ENCODE peak calls at places on chromosomes 11 and 22, in seven cellular contexts. J is breast epithelium, G is lower leg skin, H is body of pancreas, C is prostate gland, P is heart left ventricle, W is HCT116. Y is an unnamed sample.
A peak's percentile ranks its signal among the peaks of the same experiment; 100 is the strongest.

GRCh38 chr11:34234086-34234740 is 123.6 kb downstream of the ABTB2 start:
- DNase-seq in J (no peak), G (no peak), H (peak; percentile 50), C (peak; percentile 16), P (no peak), W (peak; percentile 64), Y (peak; percentile 61)

GRCh38 chr11:74460481-74461154 is 6.7 kb downstream of the KCNE3 start:
- DNase-seq in J (no peak), G (no peak), H (no peak), C (no peak), P (no peak), W (no peak), Y (peak; percentile 81)

GRCh38 chr22:23898006-23898974 is 4.1 kb downstream of the MIF start:
- DNase-seq in J (no peak), G (no peak), H (no peak), C (no peak), P (no peak), W (no peak), Y (peak; percentile 77)

GRCh38 chr11:5289696-5290095 is 12.1 kb downstream of the OR51B4 start:
- DNase-seq in J (no peak), G (no peak), H (no peak), C (no peak), P (no peak), W (no peak), Y (no peak)

GRCh38 chr11:12164061-12165014 is 53.9 kb downstream of the MICAL2 start:
- DNase-seq in J (no peak), G (peak; percentile 63), H (no peak), C (peak; percentile 83), P (no peak), W (peak; percentile 93), Y (no peak)

GRCh38 chr22:38069372-38070249 is 12.4 kb downstream of the PICK1 start:
- DNase-seq in J (no peak), G (no peak), H (no peak), C (peak; percentile 77), P (peak; percentile 93), W (no peak), Y (peak; percentile 17)

GRCh38 chr11:3092603-3093141 is 35.4 kb upstream of the CARS1 start:
- DNase-seq in J (no peak), G (peak; percentile 84), H (no peak), C (no peak), P (no peak), W (no peak), Y (no peak)

GRCh38 chr11:34274712-34275398 is 83.0 kb downstream of the ABTB2 start:
- DNase-seq in J (peak; percentile 97), G (peak; percentile 97), H (peak; percentile 90), C (peak; percentile 98), P (peak; percentile 88), W (peak; percentile 92), Y (no peak)

GRCh38 chr11:76783901-76784813 is 1.0 kb downstream of the TSKU start:
- DNase-seq in J (peak; percentile 63), G (peak; percentile 92), H (peak; percentile 69), C (peak; percentile 50), P (peak; percentile 79), W (peak; percentile 55), Y (peak; percentile 80)

GRCh38 chr11:45106006-45106405 is 40.4 kb upstream of the PRDM11 start:
- DNase-seq in J (no peak), G (peak; percentile 75), H (no peak), C (no peak), P (no peak), W (no peak), Y (no peak)

GRCh38 chr11:118398797-118399564 is 2.4 kb upstream of the ATP5MG start:
- DNase-seq in J (no peak), G (no peak), H (no peak), C (no peak), P (no peak), W (no peak), Y (peak; percentile 23)

GRCh38 chr11:132062031-132062430 is 691.6 kb downstream of the NTM start:
- DNase-seq in J (no peak), G (no peak), H (no peak), C (no peak), P (no peak), W (no peak), Y (no peak)

GRCh38 chr11:112728288-112728687 is 232.9 kb upstream of the NCAM1 start:
- DNase-seq in J (no peak), G (no peak), H (no peak), C (no peak), P (no peak), W (no peak), Y (no peak)

GRCh38 chr11:32829680-32830412 is at the start of gene PRRG4:
- DNase-seq in J (peak; percentile 82), G (peak; percentile 93), H (peak; percentile 75), C (peak; percentile 74), P (peak; percentile 52), W (no peak), Y (peak; percentile 73)

GRCh38 chr11:112770487-112770886 is 190.7 kb upstream of the NCAM1 start:
- DNase-seq in J (no peak), G (no peak), H (peak; percentile 38), C (no peak), P (peak; percentile 47), W (no peak), Y (no peak)

GRCh38 chr11:117456027-117456720 is 128.5 kb downstream of the CEP164 start:
- DNase-seq in J (no peak), G (no peak), H (no peak), C (no peak), P (no peak), W (no peak), Y (no peak)

GRCh38 chr11:58832246-58832645 is 12.3 kb downstream of the GLYATL2 start:
- DNase-seq in J (no peak), G (no peak), H (no peak), C (no peak), P (no peak), W (no peak), Y (no peak)

GRCh38 chr11:96863520-96863919 is 473.7 kb downstream of the JRKL start:
- DNase-seq in J (no peak), G (no peak), H (no peak), C (no peak), P (peak; percentile 95), W (no peak), Y (no peak)

GRCh38 chr22:27472975-27473374 is 328.6 kb downstream of the MN1 start:
- DNase-seq in J (no peak), G (no peak), H (no peak), C (no peak), P (no peak), W (no peak), Y (no peak)

GRCh38 chr22:38205261-38206128 is 3.7 kb downstream of the MAFF start:
- DNase-seq in J (peak; percentile 64), G (peak; percentile 95), H (peak; percentile 57), C (no peak), P (peak; percentile 87), W (no peak), Y (no peak)

GRCh38 chr22:26995222-26995621 is 337.8 kb downstream of the MIAT start:
- DNase-seq in J (no peak), G (no peak), H (peak; percentile 81), C (no peak), P (no peak), W (no peak), Y (no peak)

GRCh38 chr11:72760543-72761400 is 8.6 kb upstream of the ARAP1 start:
- DNase-seq in J (no peak), G (no peak), H (no peak), C (no peak), P (no peak), W (no peak), Y (no peak)

DNA sequence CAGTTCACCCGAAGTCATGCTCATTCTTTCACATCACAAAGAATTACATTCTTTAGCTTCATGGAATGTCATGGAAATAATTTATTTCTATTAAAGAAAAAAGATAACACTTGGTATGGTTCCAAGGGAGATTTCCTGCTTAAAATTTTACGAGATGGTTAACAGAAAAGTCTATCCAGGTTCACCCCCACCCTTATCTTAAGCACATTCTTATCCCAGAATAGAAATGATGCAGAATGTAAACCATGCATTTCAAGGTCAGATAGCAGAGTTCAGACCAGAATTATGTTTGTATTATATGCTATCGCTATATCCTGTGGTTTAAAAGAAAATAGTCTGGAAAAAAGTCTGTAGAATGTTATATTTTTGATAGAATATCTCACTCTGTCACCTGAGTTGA is 58.7 kb downstream of the GAS2 start:
- DNase-seq in J (no peak), G (no peak), H (no peak), C (no peak), P (no peak), W (no peak), Y (no peak)
- TF ChIP-seq POLR2A in J (no peak), G (no peak), H (no peak), C (no peak), P (no peak), W (no peak), Y (no peak)

DNA sequence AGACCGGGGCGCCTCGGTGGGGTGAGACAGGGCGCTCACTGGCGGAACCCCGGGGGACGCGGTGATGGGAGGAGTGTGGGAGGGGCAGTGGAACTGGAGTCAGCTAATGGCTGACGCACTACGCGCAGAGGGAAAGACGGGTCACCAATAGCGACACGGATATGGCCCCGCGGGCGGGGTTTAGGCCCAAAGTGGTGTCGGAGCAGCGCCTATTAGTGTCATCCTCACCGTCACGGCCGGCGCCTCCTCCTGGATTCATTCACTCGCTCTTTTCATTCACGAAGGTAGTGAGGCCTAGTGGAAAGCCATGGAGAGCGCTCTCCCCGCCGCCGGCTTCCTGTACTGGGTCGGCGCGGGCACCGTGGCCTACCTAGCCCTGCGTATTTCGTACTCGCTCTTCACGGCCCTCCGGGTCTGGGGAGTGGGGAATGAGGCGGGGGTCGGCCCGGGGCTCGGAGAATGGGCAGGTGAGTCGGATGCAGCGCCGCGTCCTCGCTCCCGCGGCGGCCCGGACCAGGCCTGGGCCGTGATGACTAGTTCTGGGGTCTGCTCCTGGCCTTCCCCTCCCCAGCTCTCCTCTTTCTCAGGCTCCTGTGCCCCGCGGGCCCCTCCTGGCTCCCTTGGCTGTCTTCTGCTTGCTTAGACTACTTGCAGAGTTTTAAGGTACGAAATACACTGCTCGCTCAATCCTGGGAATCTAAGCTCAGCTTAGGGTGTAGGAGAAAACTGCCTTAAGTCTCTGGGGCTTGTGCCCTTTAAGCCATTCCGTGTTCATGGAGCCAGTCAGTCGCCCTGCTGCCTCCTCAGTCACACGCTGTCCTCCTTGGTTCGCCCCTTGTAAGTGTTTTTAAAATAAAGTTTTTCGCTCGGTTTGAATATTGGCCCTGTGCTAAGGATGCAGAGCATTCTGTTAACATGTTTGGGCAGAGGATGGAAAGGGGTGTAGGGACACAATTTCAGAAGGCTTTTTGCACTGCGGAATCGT is at the start of gene HSD17B12:
- DNase-seq in J (peak; percentile 99), G (peak; percentile 100), H (peak; percentile 97), C (peak; percentile 99), P (peak; percentile 100), W (peak; percentile 97), Y (peak; percentile 97)
- TF ChIP-seq POLR2A in J (peak; percentile 47), G (peak; percentile 25), H (peak; percentile 96), C (peak; percentile 90), P (no peak), W (peak; percentile 67), Y (peak; percentile 96)

DNA sequence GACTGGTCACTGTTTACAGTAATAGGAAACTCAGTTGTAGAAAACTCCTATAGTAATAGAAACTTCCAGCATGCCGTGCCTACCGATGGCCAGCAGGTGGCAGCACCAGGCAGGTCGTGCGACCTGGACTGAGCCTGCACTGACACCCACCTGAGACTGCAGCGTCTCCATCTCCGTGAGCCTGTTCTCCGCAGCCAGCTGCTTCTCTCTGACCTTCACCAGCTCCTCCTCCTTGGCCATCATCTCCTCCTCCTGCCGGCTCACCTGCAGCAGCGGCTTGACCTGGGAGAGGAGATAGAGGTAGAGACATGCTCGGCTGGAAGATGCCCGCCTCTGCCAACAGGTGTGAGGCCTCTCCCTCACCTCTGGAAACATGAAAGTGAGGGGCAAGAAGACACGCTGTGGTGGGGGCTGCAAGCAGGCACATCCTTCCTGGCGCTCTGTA is 48.5 kb downstream of the APOL1 start:
- DNase-seq in J (peak; percentile 83), G (peak; percentile 94), H (peak; percentile 78), C (peak; percentile 77), P (peak; percentile 76), W (peak; percentile 29), Y (peak; percentile 87)
- TF ChIP-seq POLR2A in J (no peak), G (no peak), H (no peak), C (peak; percentile 14), P (no peak), W (no peak), Y (no peak)

GRCh38 chr22:43996981-43997265 is 27.2 kb upstream of the PARVB start:
- DNase-seq in J (no peak), G (no peak), H (no peak), C (no peak), P (no peak), W (no peak), Y (no peak)
- TF ChIP-seq POLR2A in J (no peak), G (no peak), H (no peak), C (no peak), P (no peak), W (no peak), Y (no peak)

Y was measured in erythroblast.